ENCODE peak calls at places on chromosomes 11 and 22, in four cellular contexts. One of them, this sample, is unnamed.

GRCh38 chr11:72932132-72932570 is 117.9 kb downstream of the ATG16L2 start:
- DNase-seq in H9: no peak
- DNase-seq in H1: no peak
- DNase-seq in neuronal stem cell: no peak
- DNase-seq in this sample: no peak

GRCh38 chr11:72471005-72471898 is 36.9 kb upstream of the CLPB start:
- DNase-seq in H9: peak
- DNase-seq in H1: peak
- DNase-seq in neuronal stem cell: peak
- DNase-seq in this sample: peak

GRCh38 chr11:33027846-33028536 is 11.4 kb upstream of the TCP11L1 start:
- DNase-seq in H9: no peak
- DNase-seq in neuronal stem cell: no peak
- DNase-seq in H1: no peak
- DNase-seq in this sample: peak

GRCh38 chr22:30289126-30289979 is at the start of gene CASTOR1:
- DNase-seq in H9: peak
- DNase-seq in H1: peak
- DNase-seq in neuronal stem cell: peak
- DNase-seq in this sample: peak

GRCh38 chr11:104001474-104001873 is 35.0 kb upstream of the DDI1 start:
- DNase-seq in H1: no peak
- DNase-seq in neuronal stem cell: no peak
- DNase-seq in H9: no peak
- DNase-seq in this sample: peak

GRCh38 chr11:36010010-36010740 is 66.3 kb downstream of the LDLRAD3 start:
- DNase-seq in H1: no peak
- DNase-seq in H9: no peak
- DNase-seq in neuronal stem cell: no peak
- DNase-seq in this sample: peak

GRCh38 chr22:42368379-42369249 is 63.6 kb downstream of the NFAM1 start:
- DNase-seq in H9: peak
- DNase-seq in H1: no peak
- DNase-seq in neuronal stem cell: no peak
- DNase-seq in this sample: no peak

GRCh38 chr22:22748297-22748743 is 103.9 kb downstream of the GGTLC2 start:
- DNase-seq in H1: no peak
- DNase-seq in H9: peak
- DNase-seq in neuronal stem cell: peak
- DNase-seq in this sample: peak

GRCh38 chr11:115122274-115122673 is 381.9 kb downstream of the CADM1 start:
- DNase-seq in H1: no peak
- DNase-seq in H9: no peak
- DNase-seq in neuronal stem cell: no peak
- DNase-seq in this sample: no peak

GRCh38 chr22:41927813-41928212 is 1.2 kb upstream of the TNFRSF13C start:
- DNase-seq in H9: no peak
- DNase-seq in neuronal stem cell: no peak
- DNase-seq in H1: no peak
- DNase-seq in this sample: no peak

GRCh38 chr11:77569046-77569445 is 20.7 kb upstream of the AQP11 start:
- DNase-seq in H1: no peak
- DNase-seq in H9: no peak
- DNase-seq in neuronal stem cell: no peak
- DNase-seq in this sample: no peak

GRCh38 chr11:102577723-102578122 is 47.2 kb upstream of the MMP7 start:
- DNase-seq in H1: no peak
- DNase-seq in H9: no peak
- DNase-seq in neuronal stem cell: no peak
- DNase-seq in this sample: no peak
- H4K8ac ChIP-seq in H1: no peak
- H4K8ac ChIP-seq in H9: no peak
- H4K8ac ChIP-seq in neuronal stem cell: no peak
- H4K8ac ChIP-seq in this sample: no peak

DNA sequence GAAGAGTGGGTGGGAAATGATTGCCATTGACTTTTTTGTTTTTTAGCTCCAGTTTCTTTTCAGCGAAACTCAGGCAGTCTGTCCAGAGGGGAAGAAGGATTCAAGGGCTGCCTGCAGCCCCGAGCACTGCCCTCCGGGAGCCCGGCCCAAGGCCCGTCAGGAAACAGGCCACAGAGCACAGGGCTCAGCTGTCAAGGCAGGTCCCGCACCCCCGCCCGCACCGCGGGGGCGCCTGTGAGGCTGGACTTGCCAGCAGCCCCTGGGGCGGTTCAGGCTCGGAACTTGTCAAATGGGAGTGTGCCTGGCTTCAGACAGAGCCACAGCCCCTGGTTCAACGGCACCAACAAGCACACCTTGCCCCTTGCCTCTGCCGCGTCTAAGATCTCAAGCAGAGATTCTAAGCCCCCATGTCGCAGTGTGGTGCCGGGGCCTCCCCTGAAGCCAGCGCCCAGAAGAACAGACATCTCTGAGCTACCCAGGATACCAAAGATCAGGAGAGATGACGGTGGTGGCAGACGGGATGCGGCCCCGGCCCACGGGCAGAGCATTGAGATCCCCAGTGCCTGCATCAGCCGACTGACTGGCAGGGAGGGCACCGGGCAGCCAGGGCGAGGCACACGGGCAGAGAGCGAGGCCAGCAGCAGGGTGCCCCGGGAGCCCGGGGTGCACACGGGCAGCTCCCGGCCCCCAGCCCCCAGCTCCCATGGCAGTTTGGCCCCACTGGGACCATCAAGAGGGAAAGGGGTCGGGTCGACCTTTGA is 8.6 kb downstream of the IRF7 start:
- DNase-seq in H1: no peak
- DNase-seq in H9: no peak
- DNase-seq in neuronal stem cell: no peak
- DNase-seq in this sample: no peak
- H3K4ac ChIP-seq in H1: no peak
- H3K4ac ChIP-seq in H9: no peak
- H3K4ac ChIP-seq in neuronal stem cell: no peak
- H3K4ac ChIP-seq in this sample: no peak

GRCh38 chr11:46247664-46248063 is 29.8 kb upstream of the CREB3L1 start:
- DNase-seq in H9: peak
- DNase-seq in neuronal stem cell: peak
- DNase-seq in H1: no peak
- DNase-seq in this sample: peak

GRCh38 chr11:46249103-46249942 is 28.1 kb upstream of the CREB3L1 start:
- DNase-seq in H1: no peak
- DNase-seq in H9: no peak
- DNase-seq in neuronal stem cell: no peak
- DNase-seq in this sample: peak

GRCh38 chr11:46246514-46246913 is 30.9 kb upstream of the CREB3L1 start:
- DNase-seq in H1: no peak
- DNase-seq in H9: no peak
- DNase-seq in neuronal stem cell: no peak
- DNase-seq in this sample: peak

GRCh38 chr11:46248270-46249102 is 29.0 kb upstream of the CREB3L1 start:
- DNase-seq in H1: no peak
- DNase-seq in neuronal stem cell: no peak
- DNase-seq in H9: peak
- DNase-seq in this sample: peak

GRCh38 chr11:46247090-46247489 is 30.4 kb upstream of the CREB3L1 start:
- DNase-seq in neuronal stem cell: no peak
- DNase-seq in H9: no peak
- DNase-seq in H1: no peak
- DNase-seq in this sample: no peak
- H2BK12ac ChIP-seq in neuronal stem cell: no peak
- H2BK12ac ChIP-seq in H9: no peak
- H2BK12ac ChIP-seq in H1: peak
- H2BK12ac ChIP-seq in this sample: peak

DNA sequence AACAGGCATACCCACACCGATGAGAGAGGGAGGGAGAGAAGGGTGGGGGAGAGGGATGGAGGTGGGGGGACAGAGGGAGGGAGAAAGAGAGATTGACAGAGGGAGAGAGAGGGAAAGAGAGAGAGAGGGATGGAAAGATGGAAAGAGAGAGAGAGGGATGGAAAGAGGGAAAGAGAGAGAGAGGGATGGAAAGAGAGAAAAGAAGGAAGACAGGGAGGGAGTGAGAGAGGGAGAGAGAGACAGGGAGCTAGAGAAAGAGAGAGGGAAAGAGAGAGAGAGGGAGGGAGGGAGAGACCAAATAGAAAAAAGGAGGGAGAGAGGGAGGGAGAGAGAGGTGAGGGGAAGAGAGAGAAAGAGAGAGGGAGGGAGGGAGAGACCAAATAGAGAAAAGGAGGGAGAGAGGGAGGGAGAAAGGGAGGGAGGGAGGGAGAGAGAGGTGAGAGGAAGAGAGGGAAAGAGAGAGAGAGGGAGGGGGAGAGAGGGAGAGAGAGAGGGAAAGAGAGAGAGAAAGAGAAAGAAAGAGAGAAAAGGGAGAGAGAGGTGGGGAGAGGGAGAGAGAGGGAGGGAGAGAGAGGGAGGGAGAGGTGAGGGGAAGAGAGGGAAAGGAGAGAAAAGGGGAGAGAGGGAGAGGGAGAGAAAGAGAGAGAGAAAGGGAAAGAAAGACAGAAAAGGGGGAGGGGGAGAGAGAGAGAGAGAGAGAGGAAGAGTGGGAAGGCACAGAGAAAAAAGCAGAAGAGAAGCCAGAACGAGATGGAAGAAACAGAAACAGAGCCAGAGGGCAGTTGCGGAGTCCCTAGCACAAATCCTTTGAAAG is 23.9 kb downstream of the MB start:
- DNase-seq in neuronal stem cell: no peak
- DNase-seq in H1: no peak
- DNase-seq in H9: no peak
- DNase-seq in this sample: no peak
- H4K8ac ChIP-seq in neuronal stem cell: no peak
- H4K8ac ChIP-seq in H1: no peak
- H4K8ac ChIP-seq in H9: no peak
- H4K8ac ChIP-seq in this sample: no peak

This sample was measured in mesenchymal stem cell.